ENCODE peak calls at places on chromosomes 6 and 20, in four cellular contexts. D, J, C and S are unnamed samples.

GRCh38 chr6:4870821-4871494 is 94.8 kb downstream of the CDYL start:
- DNase-seq in C (no peak), J (no peak), D (no peak), S (no peak)

GRCh38 chr6:134658596-134658995 is 291.3 kb downstream of the ALDH8A1 start:
- DNase-seq in C (no peak), D (no peak), J (no peak), S (no peak)

GRCh38 chr6:156839591-156840001 is 62.4 kb downstream of the ARID1B start:
- DNase-seq in C (no peak), D (no peak), J (no peak), S (no peak)

GRCh38 chr6:81816387-81816786 is 63.9 kb upstream of the TENT5A start:
- DNase-seq in D (no peak), C (no peak), J (no peak), S (no peak)

GRCh38 chr6:142693446-142693845 is 251.5 kb downstream of the HIVEP2 start:
- DNase-seq in C (no peak), D (no peak), J (no peak), S (no peak)

GRCh38 chr20:23666189-23666588 is 22.6 kb downstream of the CST4 start:
- DNase-seq in J (no peak), C (no peak), D (no peak), S (no peak)

GRCh38 chr20:50088022-50088421 is 24.9 kb downstream of the UBE2V1 start:
- DNase-seq in D (no peak), C (no peak), J (no peak), S (no peak)

GRCh38 chr6:22783921-22784320 is 214.6 kb downstream of the HDGFL1 start:
- DNase-seq in J (no peak), D (no peak), C (no peak), S (no peak)

GRCh38 chr20:38601216-38602184 is at the start of gene ARHGAP40:
- DNase-seq in J (peak), D (no peak), C (no peak), S (peak)

GRCh38 chr6:11217360-11218076 is 14.9 kb downstream of the NEDD9 start:
- DNase-seq in J (no peak), C (peak), D (no peak), S (no peak)

GRCh38 chr6:9405369-9405768 is 970.0 kb upstream of the SLC35B3 start:
- DNase-seq in C (no peak), D (no peak), J (peak), S (no peak)

GRCh38 chr6:14934011-14934410 is 311.9 kb upstream of the JARID2 start:
- DNase-seq in D (no peak), C (no peak), J (no peak), S (no peak)

GRCh38 chr6:111894272-111894671 is 21.0 kb upstream of the FYN start:
- DNase-seq in C (no peak), J (no peak), D (no peak), S (no peak)

GRCh38 chr20:23456873-23457272 is 4.2 kb upstream of the CST11 start:
- DNase-seq in C (no peak), J (no peak), D (no peak), S (no peak)

GRCh38 chr6:54198134-54198533 is 86.9 kb downstream of the MLIP start:
- DNase-seq in C (no peak), D (no peak), J (no peak), S (no peak)

GRCh38 chr6:40419377-40419776 is 167.8 kb downstream of the LRFN2 start:
- DNase-seq in D (no peak), J (no peak), C (no peak), S (no peak)

GRCh38 chr6:148565931-148566663 is 180.7 kb upstream of the UST start:
- DNase-seq in C (no peak), D (no peak), J (peak), S (no peak)

GRCh38 chr20:55153321-55153720 is 677.9 kb downstream of the DOK5 start:
- DNase-seq in J (no peak), D (no peak), C (no peak), S (no peak)

GRCh38 chr6:25002326-25003066 is 66.7 kb upstream of the RIPOR2 start:
- DNase-seq in D (no peak), J (no peak), C (no peak), S (peak)

GRCh38 chr6:34416877-34417371 is 8.9 kb downstream of the RPS10 start:
- DNase-seq in J (no peak), D (no peak), C (no peak), S (no peak)
- TF ChIP-seq JUND in J (no peak), D (no peak), C (no peak), S (no peak)

GRCh38 chr6:401239-401993 is 9.9 kb downstream of the IRF4 start:
- DNase-seq in J (no peak), D (no peak), C (no peak), S (no peak)

GRCh38 chr6:402901-403658 is 11.5 kb downstream of the IRF4 start:
- DNase-seq in C (no peak), D (no peak), J (no peak), S (no peak)

GRCh38 chr6:404685-405423 is 13.3 kb downstream of the IRF4 start:
- DNase-seq in C (no peak), D (no peak), J (no peak), S (no peak)

GRCh38 chr6:401994-402640 is 10.6 kb downstream of the IRF4 start:
- DNase-seq in J (no peak), C (no peak), D (no peak), S (no peak)

GRCh38 chr6:403659-404655 is 12.4 kb downstream of the IRF4 start:
- DNase-seq in D (no peak), C (no peak), J (no peak), S (no peak)
- TF ChIP-seq JUND in D (no peak), C (no peak), J (no peak), S (no peak)

DNA sequence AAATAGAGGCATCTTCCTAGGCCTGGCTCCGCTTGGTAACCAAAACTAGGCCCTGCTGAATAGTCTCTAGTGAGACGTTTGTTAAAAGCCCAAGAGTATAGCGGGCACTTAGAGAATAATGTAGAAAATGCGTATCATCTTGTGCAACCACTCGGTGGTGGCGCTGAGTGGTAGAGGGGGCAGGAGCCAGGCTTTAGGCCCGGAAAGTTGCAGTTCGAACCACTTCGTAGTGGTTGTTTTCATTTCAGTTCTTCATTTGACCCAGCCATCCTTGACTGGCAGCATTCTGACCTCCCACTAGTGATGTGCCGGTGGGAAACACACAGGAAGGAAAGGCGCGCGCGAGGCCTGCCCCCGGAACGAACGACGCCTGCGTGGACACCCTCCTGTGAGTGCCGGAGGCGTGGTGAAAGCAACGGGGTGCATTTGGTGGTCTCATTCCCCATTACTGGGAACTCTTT is 18.0 kb downstream of the GPX5 start:
- DNase-seq in C (no peak), D (no peak), J (no peak), S (no peak)
- TF ChIP-seq JUND in C (no peak), D (no peak), J (no peak), S (no peak)

GRCh38 chr20:7772376-7772775 is 167.9 kb downstream of the HAO1 start:
- DNase-seq in J (no peak), D (no peak), C (no peak), S (no peak)
- TF ChIP-seq JUND in J (no peak), D (no peak), C (no peak), S (no peak)

GRCh38 chr20:47251154-47252020 is 105.1 kb downstream of the ZMYND8 start:
- DNase-seq in D (no peak), J (no peak), C (no peak), S (no peak)
- TF ChIP-seq JUND in D (no peak), J (no peak), C (no peak), S (no peak)